ENCODE peak calls at places on chromosomes 6 and 20, in nine cellular contexts. V is activated T-helper 9 cell treated with anti-CD3 and anti-CD28 coated beads, Interleukin-2, amount 50 U/mL, for 16 hours; X is A172; G is GM06990; L is GM12865; K is omental fat pad; I is GM10248; Z is cerebellar cortex; N is activated T-cell treated with anti-CD3 and anti-CD28 coated beads for 4 hours. D is an unnamed sample.

GRCh38 chr20:44598413-44599290 is 16.3 kb downstream of the PKIG start:
- DNase-seq in V (no peak), X (peak; percentile 74), G (no peak), L (peak; percentile 68), K (peak; percentile 19), I (no peak), Z (no peak), N (no peak), D (no peak)

GRCh38 chr6:93644611-93645010 is 225.3 kb upstream of the EPHA7 start:
- DNase-seq in V (no peak), X (no peak), G (no peak), L (no peak), K (no peak), I (no peak), Z (no peak), N (no peak), D (peak; percentile 33)

GRCh38 chr6:132812255-132812732 is 2.1 kb upstream of the RPS12 start:
- DNase-seq in V (no peak), X (peak; percentile 23), G (no peak), L (peak; percentile 27), K (no peak), I (no peak), Z (peak; percentile 34), N (no peak), D (no peak)

GRCh38 chr6:169340395-169340794 is 86.7 kb upstream of the THBS2 start:
- DNase-seq in V (no peak), X (peak; percentile 66), G (no peak), L (no peak), K (no peak), I (no peak), Z (peak; percentile 25), N (no peak), D (no peak)

GRCh38 chr6:95280690-95281273 is 296.6 kb upstream of the MANEA start:
- DNase-seq in V (no peak), X (no peak), G (no peak), L (peak; percentile 39), K (no peak), I (no peak), Z (no peak), N (no peak), D (peak; percentile 29)

GRCh38 chr6:163177892-163178420 is 236.6 kb upstream of the QKI start:
- DNase-seq in V (no peak), X (no peak), G (no peak), L (no peak), K (no peak), I (no peak), Z (no peak), N (no peak), D (no peak)

GRCh38 chr6:161200610-161201201 is 73.2 kb downstream of the AGPAT4 start:
- DNase-seq in V (no peak), X (no peak), G (no peak), L (no peak), K (no peak), I (no peak), Z (peak; percentile 58), N (no peak), D (no peak)

GRCh38 chr20:50911030-50911429 is 20.2 kb downstream of the ADNP start:
- DNase-seq in V (no peak), X (no peak), G (no peak), L (peak; percentile 63), K (no peak), I (no peak), Z (no peak), N (no peak), D (no peak)

GRCh38 chr6:112016335-112016734 is 37.6 kb upstream of the CCN6 start:
- DNase-seq in V (peak; percentile 54), X (peak; percentile 25), G (no peak), L (peak; percentile 59), K (no peak), I (no peak), Z (no peak), N (no peak), D (no peak)

GRCh38 chr6:129030231-129030630 is 147.3 kb downstream of the LAMA2 start:
- DNase-seq in V (no peak), X (no peak), G (no peak), L (no peak), K (no peak), I (no peak), Z (no peak), N (no peak), D (no peak)

GRCh38 chr6:2695464-2696095 is 55.1 kb downstream of the MYLK4 start:
- DNase-seq in V (no peak), X (peak; percentile 43), G (no peak), L (peak; percentile 9), K (no peak), I (peak; percentile 36), Z (peak; percentile 38), N (no peak), D (no peak)

GRCh38 chr6:34358389-34358906 is 34.0 kb downstream of the NUDT3 start:
- DNase-seq in V (no peak), X (peak; percentile 5), G (no peak), L (no peak), K (no peak), I (no peak), Z (no peak), N (no peak), D (peak; percentile 13)

GRCh38 chr20:62172666-62173065 is 10.2 kb upstream of the MTG2 start:
- DNase-seq in V (no peak), X (no peak), G (no peak), L (no peak), K (no peak), I (no peak), Z (no peak), N (no peak), D (no peak)

GRCh38 chr6:105091140-105091829 is 88.5 kb downstream of the POPDC3 start:
- DNase-seq in V (no peak), X (no peak), G (no peak), L (no peak), K (no peak), I (no peak), Z (no peak), N (no peak), D (no peak)

GRCh38 chr6:168196881-168197635 is 118.0 kb upstream of the FRMD1 start:
- DNase-seq in V (no peak), X (no peak), G (no peak), L (no peak), K (no peak), I (no peak), Z (no peak), N (no peak), D (peak; percentile 55)

GRCh38 chr6:26431258-26432162 is 8.8 kb upstream of the BTN3A3 start:
- DNase-seq in V (no peak), X (no peak), G (no peak), L (no peak), K (no peak), I (no peak), Z (no peak), N (no peak), D (no peak)

GRCh38 chr6:3457710-3458605 is 1.1 kb upstream of the SLC22A23 start:
- DNase-seq in V (no peak), X (no peak), G (no peak), L (no peak), K (no peak), I (no peak), Z (peak; percentile 74), N (no peak), D (peak; percentile 32)

GRCh38 chr6:126188271-126188909 is 151.5 kb upstream of the CENPW start:
- DNase-seq in V (no peak), X (peak; percentile 15), G (no peak), L (no peak), K (no peak), I (no peak), Z (no peak), N (no peak), D (no peak)

GRCh38 chr6:24798740-24799540 is at the start of gene ARMH2:
- DNase-seq in V (no peak), X (no peak), G (no peak), L (no peak), K (no peak), I (no peak), Z (no peak), N (no peak), D (no peak)

GRCh38 chr6:108781419-108782110 is 66.7 kb upstream of the ARMC2 start:
- DNase-seq in V (no peak), X (no peak), G (no peak), L (no peak), K (no peak), I (no peak), Z (peak; percentile 22), N (no peak), D (no peak)

GRCh38 chr20:10511507-10512231 is 76.6 kb downstream of the SLX4IP start:
- DNase-seq in V (peak; percentile 56), X (peak; percentile 99), G (peak; percentile 76), L (peak; percentile 93), K (peak; percentile 80), I (peak; percentile 78), Z (peak; percentile 45), N (peak; percentile 54), D (peak; percentile 56)

GRCh38 chr6:9481292-9482029 is 933.4 kb downstream of the TFAP2A start:
- DNase-seq in V (no peak), X (no peak), G (no peak), L (no peak), K (no peak), I (no peak), Z (no peak), N (no peak), D (no peak)

GRCh38 chr6:34338811-34339210 is 53.7 kb downstream of the NUDT3 start:
- DNase-seq in V (no peak), X (no peak), G (no peak), L (no peak), K (no peak), I (no peak), Z (peak; percentile 62), N (no peak), D (no peak)

GRCh38 chr20:44979090-44979621 is 12.8 kb downstream of the STK4 start:
- DNase-seq in V (peak; percentile 42), X (peak; percentile 65), G (peak; percentile 74), L (peak; percentile 85), K (no peak), I (peak; percentile 65), Z (no peak), N (peak; percentile 63), D (no peak)

GRCh38 chr6:50714487-50715379 is 1.4 kb downstream of the TFAP2D start:
- DNase-seq in V (no peak), X (no peak), G (no peak), L (no peak), K (no peak), I (no peak), Z (no peak), N (no peak), D (no peak)

GRCh38 chr20:23115823-23116222 is 29.7 kb upstream of the CD93 start:
- DNase-seq in V (no peak), X (no peak), G (no peak), L (peak; percentile 71), K (no peak), I (peak; percentile 47), Z (no peak), N (no peak), D (no peak)

GRCh38 chr20:63917811-63918210 is 22.9 kb downstream of the DNAJC5 start:
- DNase-seq in V (no peak), X (no peak), G (peak; percentile 42), L (no peak), K (no peak), I (no peak), Z (no peak), N (no peak), D (no peak)

GRCh38 chr20:36950432-36951197 is 893 bp downstream of the SAMHD1 start:
- DNase-seq in V (peak; percentile 15), X (peak; percentile 52), G (no peak), L (peak; percentile 48), K (no peak), I (peak; percentile 31), Z (peak; percentile 62), N (no peak), D (peak; percentile 37)

GRCh38 chr6:160111812-160112211 is 9.8 kb upstream of the SLC22A1 start:
- DNase-seq in V (no peak), X (no peak), G (no peak), L (no peak), K (no peak), I (no peak), Z (no peak), N (no peak), D (no peak)

GRCh38 chr6:139364302-139364981 is 10.0 kb downstream of the CITED2 start:
- DNase-seq in V (no peak), X (peak; percentile 75), G (peak; percentile 6), L (peak; percentile 66), K (no peak), I (peak; percentile 53), Z (peak; percentile 73), N (no peak), D (peak; percentile 70)

GRCh38 chr6:17099401-17100059 is 2.3 kb upstream of the STMND1 start:
- DNase-seq in V (no peak), X (no peak), G (no peak), L (no peak), K (no peak), I (no peak), Z (no peak), N (no peak), D (no peak)

D was measured in NCI-H345.